ENCODE peak calls at places on chromosomes 5 and 9, in six cellular contexts. T is heart left ventricle; Z is stimulated activated CD8-positive, alpha-beta memory T cell treated with anti-CD3 and anti-CD28 coated beads, Interleukin-15, amount 100 ng/mL, for 4 hours; R is GM18507; U is HFF-Myc; S is dorsolateral prefrontal cortex. B is an unnamed sample.

GRCh38 chr5:89729623-89730390 is 679.7 kb downstream of the CETN3 start:
- DNase-seq in S (no peak), U (no peak), T (no peak), R (no peak), Z (no peak), B (peak)

GRCh38 chr9:33165263-33166151 is 1.6 kb downstream of the B4GALT1 start:
- DNase-seq in Z (no peak), T (no peak), S (no peak), U (no peak), R (no peak), B (peak)

GRCh38 chr5:75363726-75364495 is 26.9 kb downstream of the HMGCR start:
- DNase-seq in S (no peak), R (no peak), T (peak), Z (no peak), U (no peak), B (no peak)

GRCh38 chr5:88081877-88082276 is 186.8 kb downstream of the TMEM161B start:
- DNase-seq in U (no peak), R (no peak), T (no peak), Z (no peak), S (no peak), B (no peak)

GRCh38 chr9:31807574-31808256 is 576.7 kb upstream of the ACO1 start:
- DNase-seq in S (no peak), T (no peak), Z (no peak), U (no peak), R (no peak), B (no peak)

GRCh38 chr5:15440434-15440833 is 59.5 kb upstream of the FBXL7 start:
- DNase-seq in Z (no peak), T (no peak), S (no peak), R (no peak), U (no peak), B (peak)

GRCh38 chr9:34579097-34579818 is 10.3 kb downstream of the CNTFR start:
- DNase-seq in R (no peak), U (no peak), S (no peak), Z (no peak), T (no peak), B (no peak)

GRCh38 chr9:14156046-14156445 is 157.9 kb downstream of the NFIB start:
- DNase-seq in R (peak), T (no peak), Z (no peak), U (no peak), S (no peak), B (no peak)

GRCh38 chr5:134590992-134591659 is 41.5 kb downstream of the SAR1B start:
- DNase-seq in T (no peak), Z (no peak), R (no peak), U (no peak), S (no peak), B (no peak)

GRCh38 chr9:83979812-83980394 is at the start of gene HNRNPK:
- DNase-seq in S (peak), U (peak), Z (peak), R (peak), T (peak), B (peak)